ENCODE peak calls at places on chromosomes 7 and 10, in eight cellular contexts. V is SW 1271; E is fibroblast of lung; N is Karpas-422; W is hippocampal formation; I is stimulated activated effector memory CD8-positive, alpha-beta T cell treated with anti-CD3 and anti-CD28 coated beads, Interleukin-12 subunit alpha, Interleukin-12 subunit beta, amount 100 ng/mL, for 72 hours; L is GM12865; C is stimulated activated CD8-positive, alpha-beta memory T cell treated with anti-CD3 and anti-CD28 coated beads, Interleukin-4, amount 100 ng/mL, for 24 hours. P is an unnamed sample.

GRCh38 chr10:60985946-60986345 is 42.0 kb upstream of the RHOBTB1 start:
- DNase-seq in V (no peak), E (peak), N (no peak), W (no peak), I (no peak), L (no peak), C (no peak), P (no peak)

GRCh38 chr10:21496285-21497176 is 29.0 kb downstream of the SKIDA1 start:
- DNase-seq in V (peak), E (peak), N (peak), W (peak), I (peak), L (peak), C (peak), P (no peak)

GRCh38 chr10:52965938-52966401 is 193.4 kb upstream of the MBL2 start:
- DNase-seq in V (no peak), E (no peak), N (peak), W (no peak), I (no peak), L (peak), C (no peak), P (no peak)

GRCh38 chr7:1888425-1888824 is 218.3 kb downstream of the ELFN1 start:
- DNase-seq in V (no peak), E (no peak), N (no peak), W (no peak), I (no peak), L (no peak), C (no peak), P (no peak)

GRCh38 chr7:140176271-140176701 is 497 bp downstream of the KDM7A start:
- DNase-seq in V (no peak), E (peak), N (no peak), W (no peak), I (peak), L (no peak), C (no peak), P (no peak)

GRCh38 chr10:92697663-92698511 is 8.1 kb downstream of the HHEX start:
- DNase-seq in V (no peak), E (no peak), N (peak), W (no peak), I (no peak), L (peak), C (no peak), P (no peak)

GRCh38 chr7:118572604-118573003 is 348.1 kb downstream of the ANKRD7 start:
- DNase-seq in V (no peak), E (no peak), N (no peak), W (no peak), I (no peak), L (no peak), C (no peak), P (no peak)

GRCh38 chr7:3065724-3066143 is 22.1 kb upstream of the CARD11 start:
- DNase-seq in V (peak), E (peak), N (peak), W (no peak), I (peak), L (peak), C (no peak), P (peak)

GRCh38 chr10:126177414-126178030 is 210.8 kb downstream of the ADAM12 start:
- DNase-seq in V (no peak), E (peak), N (no peak), W (no peak), I (no peak), L (no peak), C (no peak), P (no peak)

GRCh38 chr10:114953047-114953446 is 15.1 kb downstream of the TRUB1 start:
- DNase-seq in V (no peak), E (no peak), N (no peak), W (no peak), I (no peak), L (peak), C (no peak), P (no peak)

GRCh38 chr7:30665449-30665848 is 16.8 kb downstream of the CRHR2 start:
- DNase-seq in V (no peak), E (no peak), N (no peak), W (no peak), I (no peak), L (no peak), C (no peak), P (no peak)

GRCh38 chr7:69761290-69761922 is 163.1 kb downstream of the AUTS2 start:
- DNase-seq in V (no peak), E (no peak), N (no peak), W (no peak), I (no peak), L (no peak), C (no peak), P (no peak)

GRCh38 chr10:83991986-83992753 is 147.1 kb upstream of the GHITM start:
- DNase-seq in V (no peak), E (peak), N (peak), W (no peak), I (no peak), L (peak), C (no peak), P (peak)

GRCh38 chr10:124385627-124386185 is 33.0 kb downstream of the OAT start:
- DNase-seq in V (no peak), E (no peak), N (no peak), W (no peak), I (no peak), L (no peak), C (no peak), P (no peak)

GRCh38 chr10:98694863-98695262 is 248.1 kb upstream of the HPS1 start:
- DNase-seq in V (no peak), E (no peak), N (no peak), W (no peak), I (no peak), L (no peak), C (no peak), P (no peak)

GRCh38 chr10:62133618-62134017 is 135.0 kb downstream of the RTKN2 start:
- DNase-seq in V (no peak), E (no peak), N (no peak), W (no peak), I (peak), L (peak), C (no peak), P (no peak)

GRCh38 chr7:100602889-100603696 is 930 bp downstream of the PCOLCE start:
- DNase-seq in V (no peak), E (peak), N (no peak), W (no peak), I (no peak), L (no peak), C (no peak), P (no peak)

GRCh38 chr7:86923530-86923929 is 135.9 kb downstream of the ELAPOR2 start:
- DNase-seq in V (no peak), E (no peak), N (no peak), W (no peak), I (no peak), L (no peak), C (no peak), P (no peak)

GRCh38 chr7:151863386-151864079 is 13.4 kb downstream of the PRKAG2 start:
- DNase-seq in V (no peak), E (no peak), N (peak), W (no peak), I (no peak), L (peak), C (no peak), P (no peak)

GRCh38 chr7:50449881-50450690 is at the start of gene FIGNL1:
- DNase-seq in V (peak), E (peak), N (peak), W (peak), I (peak), L (peak), C (peak), P (peak)

GRCh38 chr10:31768467-31768866 is 160.2 kb downstream of the ARHGAP12 start:
- DNase-seq in V (peak), E (peak), N (no peak), W (no peak), I (no peak), L (no peak), C (no peak), P (no peak)

GRCh38 chr7:150946826-150947750 is 31.0 kb downstream of the KCNH2 start:
- DNase-seq in V (no peak), E (no peak), N (no peak), W (no peak), I (no peak), L (no peak), C (no peak), P (no peak)

GRCh38 chr7:40749877-40750276 is 615.1 kb downstream of the SUGCT start:
- DNase-seq in V (no peak), E (peak), N (no peak), W (no peak), I (no peak), L (no peak), C (no peak), P (no peak)

GRCh38 chr7:141697211-141697871 is 4.6 kb downstream of the DENND11 start:
- DNase-seq in V (no peak), E (peak), N (no peak), W (peak), I (no peak), L (no peak), C (no peak), P (no peak)

GRCh38 chr7:73342645-73343044 is 14.7 kb downstream of the FKBP6 start:
- DNase-seq in V (peak), E (peak), N (no peak), W (peak), I (no peak), L (no peak), C (no peak), P (no peak)

GRCh38 chr7:47636693-47637175 is 54.8 kb upstream of the TNS3 start:
- DNase-seq in V (no peak), E (no peak), N (no peak), W (no peak), I (no peak), L (no peak), C (no peak), P (no peak)

GRCh38 chr10:90674927-90675326 is 182.9 kb downstream of the HTR7 start:
- DNase-seq in V (no peak), E (peak), N (no peak), W (no peak), I (no peak), L (no peak), C (no peak), P (no peak)

GRCh38 chr10:122326806-122327205 is 47.7 kb upstream of the PLEKHA1 start:
- DNase-seq in V (no peak), E (no peak), N (no peak), W (no peak), I (no peak), L (no peak), C (no peak), P (no peak)

GRCh38 chr10:10490187-10490980 is 527.3 kb upstream of the CELF2 start:
- DNase-seq in V (no peak), E (peak), N (no peak), W (no peak), I (no peak), L (no peak), C (no peak), P (no peak)

GRCh38 chr10:44457259-44457658 is 72.4 kb upstream of the CXCL12 start:
- DNase-seq in V (no peak), E (no peak), N (peak), W (no peak), I (no peak), L (no peak), C (no peak), P (no peak)

GRCh38 chr10:43461950-43462349 is 25.0 kb downstream of the ZNF487 start:
- DNase-seq in V (peak), E (peak), N (peak), W (peak), I (no peak), L (peak), C (no peak), P (peak)

GRCh38 chr10:24974978-24975377 is 22.6 kb upstream of the PRTFDC1 start:
- DNase-seq in V (no peak), E (peak), N (no peak), W (no peak), I (no peak), L (no peak), C (no peak), P (no peak)

GRCh38 chr7:9945131-9945530 is 1028.5 kb upstream of the PHF14 start:
- DNase-seq in V (no peak), E (peak), N (no peak), W (no peak), I (no peak), L (no peak), C (no peak), P (no peak)